ENCODE peak calls at places on chromosome 18, in eight cellular contexts. P is DND-41; O is fibroblast of mammary gland; R is HFF-Myc; B is neural crest cell; N is CD4-positive, alpha-beta T cell; X is colonic mucosa; J is progenitor cell of endocrine pancreas. F is an unnamed sample.

GRCh38 chr18:27363918-27364317 is 178.8 kb upstream of the CHST9 start:
- DNase-seq in P (no peak), O (peak), R (no peak), B (no peak), N (no peak), X (no peak), J (no peak), F (no peak)

GRCh38 chr18:57116598-57117132 is 30.2 kb upstream of the BOD1L2 start:
- DNase-seq in P (no peak), O (no peak), R (no peak), B (no peak), N (no peak), X (no peak), J (no peak), F (no peak)

GRCh38 chr18:35121531-35121930 is 80.3 kb downstream of the MAPRE2 start:
- DNase-seq in P (no peak), O (no peak), R (no peak), B (no peak), N (no peak), X (no peak), J (no peak), F (no peak)

GRCh38 chr18:48181857-48182430 is 227.2 kb downstream of the ZBTB7C start:
- DNase-seq in P (no peak), O (no peak), R (no peak), B (no peak), N (no peak), X (no peak), J (no peak), F (no peak)

GRCh38 chr18:3148930-3149535 is 70.7 kb downstream of the MYOM1 start:
- DNase-seq in P (no peak), O (peak), R (no peak), B (no peak), N (no peak), X (no peak), J (no peak), F (no peak)

GRCh38 chr18:63578357-63578958 is 8.7 kb upstream of the SERPINB13 start:
- DNase-seq in P (peak), O (peak), R (peak), B (peak), N (no peak), X (peak), J (peak), F (no peak)

GRCh38 chr18:46353460-46353859 is 249.3 kb downstream of the HAUS1 start:
- DNase-seq in P (no peak), O (no peak), R (no peak), B (no peak), N (no peak), X (no peak), J (no peak), F (no peak)

GRCh38 chr18:50429207-50429948 is 54.5 kb downstream of the SKA1 start:
- DNase-seq in P (peak), O (peak), R (no peak), B (no peak), N (no peak), X (no peak), J (no peak), F (no peak)

GRCh38 chr18:51668101-51668500 is 470.6 kb upstream of the MEX3C start:
- DNase-seq in P (peak), O (peak), R (peak), B (peak), N (peak), X (peak), J (peak), F (no peak)

GRCh38 chr18:2050016-2050415 is 521.3 kb downstream of the METTL4 start:
- DNase-seq in P (peak), O (no peak), R (no peak), B (no peak), N (no peak), X (no peak), J (no peak), F (no peak)

GRCh38 chr18:45161850-45162249 is 453.4 kb upstream of the SLC14A2 start:
- DNase-seq in P (no peak), O (no peak), R (no peak), B (no peak), N (no peak), X (no peak), J (no peak), F (no peak)

GRCh38 chr18:74724186-74724585 is 126.5 kb downstream of the ZNF407 start:
- DNase-seq in P (no peak), O (peak), R (no peak), B (no peak), N (no peak), X (no peak), J (no peak), F (no peak)

GRCh38 chr18:57836557-57836956 is 33.4 kb upstream of the ATP8B1 start:
- DNase-seq in P (no peak), O (no peak), R (no peak), B (no peak), N (no peak), X (no peak), J (no peak), F (no peak)

GRCh38 chr18:35355140-35355618 is 11.0 kb upstream of the ZNF24 start:
- DNase-seq in P (peak), O (peak), R (peak), B (peak), N (peak), X (peak), J (peak), F (peak)

GRCh38 chr18:12819822-12820221 is 64.2 kb downstream of the PTPN2 start:
- DNase-seq in P (no peak), O (no peak), R (no peak), B (no peak), N (no peak), X (no peak), J (no peak), F (no peak)

GRCh38 chr18:55433688-55434087 is 154.3 kb downstream of the TCF4 start:
- DNase-seq in P (no peak), O (no peak), R (no peak), B (no peak), N (no peak), X (no peak), J (no peak), F (no peak)

GRCh38 chr18:53971331-53971730 is 253.1 kb downstream of the MBD2 start:
- DNase-seq in P (no peak), O (no peak), R (no peak), B (no peak), N (no peak), X (no peak), J (no peak), F (no peak)

GRCh38 chr18:23990474-23991410 is 23.8 kb upstream of the TTC39C start:
- DNase-seq in P (no peak), O (peak), R (no peak), B (no peak), N (no peak), X (no peak), J (no peak), F (no peak)

GRCh38 chr18:49024408-49024807 is 73.6 kb upstream of the SMAD7 start:
- DNase-seq in P (no peak), O (no peak), R (no peak), B (no peak), N (no peak), X (peak), J (no peak), F (peak)

GRCh38 chr18:22674300-22674699 is 256.6 kb upstream of the CTAGE1 start:
- DNase-seq in P (no peak), O (peak), R (peak), B (no peak), N (no peak), X (no peak), J (no peak), F (no peak)

GRCh38 chr18:3225588-3225987 is 5.8 kb upstream of the MYOM1 start:
- DNase-seq in P (no peak), O (no peak), R (no peak), B (no peak), N (no peak), X (no peak), J (no peak), F (peak)

GRCh38 chr18:48470484-48471180 is 61.4 kb upstream of the ZBTB7C start:
- DNase-seq in P (no peak), O (no peak), R (no peak), B (no peak), N (no peak), X (no peak), J (no peak), F (peak)

GRCh38 chr18:51323941-51324340 is 126.5 kb upstream of the MEX3C start:
- DNase-seq in P (no peak), O (no peak), R (no peak), B (no peak), N (no peak), X (no peak), J (no peak), F (no peak)

GRCh38 chr18:61606068-61606660 is 272.9 kb downstream of the CDH20 start:
- DNase-seq in P (no peak), O (peak), R (no peak), B (no peak), N (no peak), X (no peak), J (no peak), F (no peak)

GRCh38 chr18:49858309-49859005 is 45.1 kb upstream of the ACAA2 start:
- DNase-seq in P (peak), O (peak), R (peak), B (peak), N (peak), X (peak), J (peak), F (no peak)

GRCh38 chr18:23071285-23071684 is 64.0 kb upstream of the CABLES1 start:
- DNase-seq in P (peak), O (peak), R (peak), B (no peak), N (peak), X (peak), J (no peak), F (no peak)

GRCh38 chr18:55280515-55280914 is 307.5 kb downstream of the TCF4 start:
- DNase-seq in P (no peak), O (peak), R (no peak), B (no peak), N (no peak), X (no peak), J (no peak), F (no peak)

GRCh38 chr18:71899707-71900483 is 644.2 kb downstream of the CBLN2 start:
- DNase-seq in P (no peak), O (no peak), R (no peak), B (no peak), N (no peak), X (no peak), J (no peak), F (no peak)

GRCh38 chr18:52200406-52200805 is 139.6 kb upstream of the DCC start:
- DNase-seq in P (no peak), O (no peak), R (no peak), B (no peak), N (no peak), X (no peak), J (no peak), F (no peak)

GRCh38 chr18:13216092-13216582 is 2.4 kb upstream of the LDLRAD4 start:
- DNase-seq in P (peak), O (peak), R (peak), B (peak), N (peak), X (peak), J (no peak), F (no peak)

GRCh38 chr18:3836937-3837336 is 387.0 kb downstream of the TGIF1 start:
- DNase-seq in P (no peak), O (no peak), R (no peak), B (no peak), N (no peak), X (no peak), J (no peak), F (no peak)

GRCh38 chr18:8989017-8989416 is 113.5 kb upstream of the NDUFV2 start:
- DNase-seq in P (no peak), O (no peak), R (no peak), B (no peak), N (no peak), X (no peak), J (no peak), F (no peak)

GRCh38 chr18:62398291-62398690 is 73.2 kb downstream of the TNFRSF11A start:
- DNase-seq in P (no peak), O (no peak), R (no peak), B (no peak), N (no peak), X (no peak), J (no peak), F (no peak)

GRCh38 chr18:79355433-79356335 is 40.0 kb upstream of the NFATC1 start:
- DNase-seq in P (no peak), O (no peak), R (no peak), B (no peak), N (no peak), X (no peak), J (no peak), F (no peak)

GRCh38 chr18:79352432-79352831 is 43.3 kb upstream of the NFATC1 start:
- DNase-seq in P (no peak), O (no peak), R (no peak), B (no peak), N (no peak), X (no peak), J (no peak), F (no peak)

GRCh38 chr18:79356435-79356834 is 39.3 kb upstream of the NFATC1 start:
- DNase-seq in P (no peak), O (no peak), R (no peak), B (no peak), N (no peak), X (no peak), J (no peak), F (no peak)

GRCh38 chr18:79354350-79354749 is 41.4 kb upstream of the NFATC1 start:
- DNase-seq in P (no peak), O (peak), R (no peak), B (no peak), N (no peak), X (no peak), J (no peak), F (no peak)

GRCh38 chr18:79353238-79353637 is 42.5 kb upstream of the NFATC1 start:
- DNase-seq in P (no peak), O (no peak), R (no peak), B (peak), N (no peak), X (no peak), J (no peak), F (no peak)
- TF ChIP-seq CTCF in P (peak), O (no peak), R (peak), B (peak), N (no peak), X (no peak), J (peak), F (no peak)

GRCh38 chr18:7735194-7735593 is 168.1 kb downstream of the PTPRM start:
- DNase-seq in P (no peak), O (no peak), R (no peak), B (no peak), N (no peak), X (no peak), J (no peak), F (no peak)
- TF ChIP-seq CTCF in P (no peak), O (peak), R (peak), B (peak), N (no peak), X (peak), J (peak), F (peak)

DNA sequence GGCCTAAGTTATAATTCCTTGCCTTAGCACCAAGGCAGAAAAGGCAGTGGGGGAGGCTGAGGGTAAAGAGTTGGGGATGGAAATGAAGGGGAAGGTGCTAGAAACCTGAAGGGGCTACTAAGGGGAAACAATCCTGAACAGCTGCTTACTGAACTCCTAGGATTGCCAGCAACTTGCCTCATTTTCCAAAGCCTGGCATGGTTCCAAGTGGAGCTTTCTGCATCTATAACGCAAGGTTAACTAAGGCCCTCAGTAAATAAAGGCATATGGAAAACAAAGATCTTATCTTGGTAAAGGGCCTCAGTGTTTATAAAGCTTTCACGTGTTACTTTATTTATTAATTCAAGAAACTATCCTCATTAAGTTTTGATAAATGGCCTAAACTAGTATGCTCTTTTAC is 10.9 kb downstream of the MEP1B start:
- DNase-seq in P (no peak), O (no peak), R (no peak), B (no peak), N (no peak), X (peak), J (no peak), F (no peak)
- TF ChIP-seq CTCF in P (no peak), O (no peak), R (no peak), B (no peak), N (no peak), X (no peak), J (no peak), F (no peak)

GRCh38 chr18:10230072-10230471 is 224.4 kb upstream of the APCDD1 start:
- DNase-seq in P (peak), O (peak), R (peak), B (no peak), N (no peak), X (no peak), J (no peak), F (no peak)
- TF ChIP-seq CTCF in P (peak), O (peak), R (peak), B (no peak), N (no peak), X (no peak), J (no peak), F (no peak)

GRCh38 chr18:711693-712400 is 583 bp downstream of the ENOSF1 start:
- DNase-seq in P (peak), O (peak), R (no peak), B (peak), N (peak), X (peak), J (peak), F (peak)
- TF ChIP-seq CTCF in P (peak), O (no peak), R (no peak), B (no peak), N (peak), X (no peak), J (no peak), F (no peak)